ENCODE peak calls at places on chromosome 11, in four cellular contexts. M is HEK293T, V is K562, H is HepG2. O is an unnamed sample.

GRCh38 chr11:60766547-60766946 is 9.9 kb downstream of the MS4A15 start:
- DNase-seq in V (no peak), M (no peak), H (no peak), O (no peak)

GRCh38 chr11:93468286-93468685 is 74.9 kb downstream of the SMCO4 start:
- DNase-seq in M (no peak), V (no peak), H (no peak), O (no peak)

GRCh38 chr11:27412192-27412691 is 49.2 kb upstream of the CCDC34 start:
- DNase-seq in M (no peak), V (no peak), H (no peak), O (no peak)

GRCh38 chr11:65912840-65913239 is 6.0 kb downstream of the C11orf68 start:
- DNase-seq in V (no peak), H (no peak), M (no peak), O (no peak)

GRCh38 chr11:120342226-120342625 is 6.0 kb downstream of the ARHGEF12 start:
- DNase-seq in V (no peak), M (no peak), H (no peak), O (no peak)

GRCh38 chr11:121553806-121554205 is 101.0 kb upstream of the SORL1-AS1 start:
- DNase-seq in V (no peak), H (peak; percentile 91), M (no peak), O (no peak)

GRCh38 chr11:121625784-121626506 is 173.2 kb upstream of the SORL1-AS1 start:
- DNase-seq in V (no peak), H (no peak), M (no peak), O (no peak)

GRCh38 chr11:16280256-16280682 is 76.1 kb downstream of the SOX6 start:
- DNase-seq in V (peak; percentile 48), M (no peak), H (no peak), O (no peak)

GRCh38 chr11:128400382-128401203 is 186.8 kb downstream of the ETS1 start:
- DNase-seq in V (no peak), H (no peak), M (no peak), O (no peak)

GRCh38 chr11:84322211-84322610 is 1036.0 kb upstream of the CCDC90B start:
- DNase-seq in M (no peak), H (no peak), V (no peak), O (no peak)

GRCh38 chr11:407651-408080 is 7.1 kb downstream of the SIGIRR start:
- DNase-seq in V (no peak), H (no peak), M (no peak), O (no peak)

GRCh38 chr11:110529043-110529442 is 99.3 kb downstream of the FDX1 start:
- DNase-seq in H (peak; percentile 5), M (no peak), V (no peak), O (peak; percentile 42)

GRCh38 chr11:69125861-69126260 is 29.9 kb upstream of the SMIM38 start:
- DNase-seq in M (no peak), H (no peak), V (no peak), O (peak; percentile 7)

GRCh38 chr11:69127884-69128283 is 27.9 kb upstream of the SMIM38 start:
- DNase-seq in H (no peak), M (no peak), V (no peak), O (no peak)

GRCh38 chr11:69127091-69127850 is 28.5 kb upstream of the SMIM38 start:
- DNase-seq in V (no peak), H (no peak), M (no peak), O (peak; percentile 8)

GRCh38 chr11:69123593-69124545 is 31.9 kb upstream of the SMIM38 start:
- DNase-seq in H (no peak), M (no peak), V (no peak), O (peak; percentile 30)

DNA sequence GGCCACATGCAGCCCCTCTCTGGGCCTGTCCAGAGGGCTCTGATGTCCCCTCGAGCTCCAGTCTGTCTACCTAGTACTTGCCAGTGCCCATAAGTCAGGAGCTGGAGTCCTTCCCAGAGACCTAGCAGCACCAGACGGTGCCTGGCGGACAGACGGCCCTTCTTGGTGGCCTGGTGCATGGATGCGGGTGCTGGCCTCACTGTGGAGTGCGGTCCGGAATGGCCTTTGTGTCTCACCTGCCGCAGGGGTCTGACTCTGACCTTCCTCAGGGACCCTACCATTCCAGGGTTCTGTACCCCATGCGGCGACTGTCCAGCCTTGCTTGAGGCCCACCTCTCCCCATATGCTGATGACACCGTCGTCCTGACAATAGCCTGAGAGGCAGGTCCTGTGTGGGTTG is 29.4 kb upstream of the SMIM38 start:
- DNase-seq in H (no peak), V (no peak), M (no peak), O (peak; percentile 8)
- TF ChIP-seq ELF4 in H (no peak), V (no peak), M (no peak), O (no peak)

GRCh38 chr11:4105916-4106315 is 11.3 kb downstream of the RRM1 start:
- DNase-seq in V (no peak), H (no peak), M (no peak), O (no peak)
- TF ChIP-seq ELF4 in V (no peak), H (no peak), M (no peak), O (no peak)

GRCh38 chr11:73156686-73157085 is 14.6 kb upstream of the FCHSD2 start:
- DNase-seq in V (no peak), H (no peak), M (no peak), O (no peak)

GRCh38 chr11:73158356-73159051 is 16.4 kb upstream of the FCHSD2 start:
- DNase-seq in V (no peak), H (peak; percentile 96), M (no peak), O (no peak)

GRCh38 chr11:73157141-73158010 is 15.3 kb upstream of the FCHSD2 start:
- DNase-seq in M (no peak), V (no peak), H (peak; percentile 59), O (no peak)

GRCh38 chr11:73154178-73154577 is 12.1 kb upstream of the FCHSD2 start:
- DNase-seq in V (no peak), H (no peak), M (no peak), O (no peak)

GRCh38 chr11:73156114-73156513 is 14.0 kb upstream of the FCHSD2 start:
- DNase-seq in M (no peak), H (no peak), V (no peak), O (no peak)
- TF ChIP-seq ELF4 in M (no peak), H (no peak), V (no peak), O (no peak)

GRCh38 chr11:10632483-10632882 is 61.1 kb downstream of the IRAG1 start:
- DNase-seq in V (no peak), H (no peak), M (no peak), O (no peak)
- TF ChIP-seq ELF4 in V (no peak), H (no peak), M (no peak), O (no peak)

O was measured in WTC11.